ENCODE peak calls at places on chromosomes 7 and 10, in four cellular contexts. One of them, this sample, is unnamed. For H3K27me3, the result is how much of the 10 kb centered on the place peaks cover.

GRCh38 chr7:38034062-38034907 is 113.8 kb downstream of the EPDR1 start:
- DNase-seq in endothelial cell of umbilical vein: no peak
- DNase-seq in IMR-90: no peak
- DNase-seq in cardiac muscle cell: no peak
- DNase-seq in this sample: no peak

GRCh38 chr10:91088300-91089140 is 131.9 kb upstream of the PCGF5 start:
- DNase-seq in IMR-90: peak
- DNase-seq in endothelial cell of umbilical vein: peak
- DNase-seq in cardiac muscle cell: peak
- DNase-seq in this sample: no peak

GRCh38 chr7:99035723-99036530 is 108.0 kb downstream of the SMURF1 start:
- DNase-seq in endothelial cell of umbilical vein: no peak
- DNase-seq in cardiac muscle cell: no peak
- DNase-seq in IMR-90: no peak
- DNase-seq in this sample: no peak

GRCh38 chr10:70381491-70382421 is 669 bp downstream of the LRRC20 start:
- DNase-seq in IMR-90: peak
- DNase-seq in cardiac muscle cell: peak
- DNase-seq in endothelial cell of umbilical vein: peak
- DNase-seq in this sample: no peak

GRCh38 chr7:64310426-64310825 is 3.3 kb upstream of the ZNF736 start:
- DNase-seq in cardiac muscle cell: no peak
- DNase-seq in endothelial cell of umbilical vein: no peak
- DNase-seq in IMR-90: no peak
- DNase-seq in this sample: no peak

GRCh38 chr10:11447571-11447970 is 163.9 kb downstream of the USP6NL start:
- DNase-seq in endothelial cell of umbilical vein: no peak
- DNase-seq in IMR-90: no peak
- DNase-seq in cardiac muscle cell: no peak
- DNase-seq in this sample: no peak

GRCh38 chr10:124384591-124385190 is 34.0 kb downstream of the OAT start:
- DNase-seq in IMR-90: no peak
- DNase-seq in cardiac muscle cell: no peak
- DNase-seq in endothelial cell of umbilical vein: no peak
- DNase-seq in this sample: no peak

GRCh38 chr10:42990721-42991441 is 86.0 kb upstream of the RET start:
- DNase-seq in cardiac muscle cell: no peak
- DNase-seq in IMR-90: no peak
- DNase-seq in endothelial cell of umbilical vein: no peak
- DNase-seq in this sample: no peak

GRCh38 chr10:98467506-98468318 is 21.0 kb upstream of the HPS1 start:
- DNase-seq in endothelial cell of umbilical vein: peak
- DNase-seq in cardiac muscle cell: peak
- DNase-seq in IMR-90: peak
- DNase-seq in this sample: no peak

GRCh38 chr7:42843209-42843800 is 68.6 kb downstream of the C7orf25 start:
- DNase-seq in endothelial cell of umbilical vein: peak
- DNase-seq in IMR-90: peak
- DNase-seq in cardiac muscle cell: peak
- DNase-seq in this sample: no peak

GRCh38 chr7:149729983-149730801 is 43.2 kb downstream of the ZNF467 start:
- DNase-seq in IMR-90: no peak
- DNase-seq in endothelial cell of umbilical vein: no peak
- DNase-seq in cardiac muscle cell: no peak
- DNase-seq in this sample: no peak

GRCh38 chr7:44325811-44326241 is 432 bp upstream of the CAMK2B start:
- DNase-seq in endothelial cell of umbilical vein: no peak
- DNase-seq in IMR-90: no peak
- DNase-seq in cardiac muscle cell: peak
- DNase-seq in this sample: no peak

GRCh38 chr10:73876566-73876965 is 2.2 kb upstream of the CAMK2G start:
- DNase-seq in IMR-90: no peak
- DNase-seq in cardiac muscle cell: no peak
- DNase-seq in endothelial cell of umbilical vein: no peak
- DNase-seq in this sample: no peak

GRCh38 chr10:103448751-103449150 is 3.4 kb downstream of the CALHM2 start:
- DNase-seq in IMR-90: peak
- DNase-seq in endothelial cell of umbilical vein: peak
- DNase-seq in cardiac muscle cell: peak
- DNase-seq in this sample: no peak

GRCh38 chr10:50512743-50513416 is 110.9 kb downstream of the SGMS1 start:
- DNase-seq in endothelial cell of umbilical vein: no peak
- DNase-seq in cardiac muscle cell: no peak
- DNase-seq in IMR-90: no peak
- DNase-seq in this sample: no peak

GRCh38 chr7:158284617-158285382 is 302.8 kb downstream of the PTPRN2 start:
- DNase-seq in endothelial cell of umbilical vein: no peak
- DNase-seq in cardiac muscle cell: no peak
- DNase-seq in IMR-90: no peak
- DNase-seq in this sample: no peak

GRCh38 chr7:489876-490275 is 29.8 kb downstream of the PDGFA start:
- DNase-seq in cardiac muscle cell: no peak
- DNase-seq in IMR-90: no peak
- DNase-seq in endothelial cell of umbilical vein: no peak
- DNase-seq in this sample: no peak

GRCh38 chr7:73966062-73966940 is 61.7 kb upstream of the ELN start:
- DNase-seq in cardiac muscle cell: no peak
- DNase-seq in endothelial cell of umbilical vein: no peak
- DNase-seq in IMR-90: no peak
- DNase-seq in this sample: no peak

GRCh38 chr7:4124904-4125477 is 557.1 kb upstream of the FOXK1 start:
- DNase-seq in cardiac muscle cell: no peak
- DNase-seq in IMR-90: no peak
- DNase-seq in endothelial cell of umbilical vein: no peak
- DNase-seq in this sample: no peak

GRCh38 chr7:143000648-143001047 is 26.3 kb downstream of the OR9A2 start:
- DNase-seq in IMR-90: no peak
- DNase-seq in cardiac muscle cell: no peak
- DNase-seq in endothelial cell of umbilical vein: no peak
- DNase-seq in this sample: no peak

GRCh38 chr7:143002856-143003255 is 24.1 kb downstream of the OR9A2 start:
- DNase-seq in cardiac muscle cell: no peak
- DNase-seq in endothelial cell of umbilical vein: no peak
- DNase-seq in IMR-90: no peak
- DNase-seq in this sample: no peak

GRCh38 chr7:143003393-143004051 is 23.4 kb downstream of the OR9A2 start:
- DNase-seq in endothelial cell of umbilical vein: peak
- DNase-seq in IMR-90: peak
- DNase-seq in cardiac muscle cell: peak
- DNase-seq in this sample: no peak

GRCh38 chr7:142999793-143000192 is 27.1 kb downstream of the OR9A2 start:
- DNase-seq in cardiac muscle cell: no peak
- DNase-seq in endothelial cell of umbilical vein: no peak
- DNase-seq in IMR-90: no peak
- DNase-seq in this sample: no peak

DNA sequence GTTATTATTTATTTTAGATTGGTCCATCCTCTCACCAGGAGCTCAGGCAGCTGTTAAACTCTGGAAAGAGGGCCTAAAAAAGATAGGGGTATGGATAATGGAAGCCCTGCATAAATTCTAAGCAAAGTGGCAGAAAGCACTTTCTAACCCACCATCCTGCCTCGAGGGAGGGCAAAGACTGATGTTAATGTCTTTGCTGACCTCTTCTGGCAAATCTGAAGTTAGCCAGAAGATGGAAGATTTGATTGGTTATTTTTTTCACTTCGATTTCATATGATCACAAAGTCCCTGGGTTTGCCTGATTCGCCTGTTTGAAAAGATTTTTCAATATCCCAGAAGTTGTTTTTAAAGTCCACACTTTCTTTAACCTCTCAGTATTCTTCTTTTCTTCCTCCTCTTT is 24.8 kb downstream of the OR9A2 start:
- DNase-seq in IMR-90: no peak
- DNase-seq in endothelial cell of umbilical vein: peak
- DNase-seq in cardiac muscle cell: peak
- DNase-seq in this sample: no peak
- TF ChIP-seq CTCF in IMR-90: peak
- TF ChIP-seq CTCF in endothelial cell of umbilical vein: no peak
- TF ChIP-seq CTCF in cardiac muscle cell: peak
- TF ChIP-seq CTCF in this sample: peak

GRCh38 chr10:46020344-46020656 is 10.1 kb downstream of the NCOA4 start:
- DNase-seq in cardiac muscle cell: no peak
- DNase-seq in endothelial cell of umbilical vein: no peak
- DNase-seq in IMR-90: no peak
- DNase-seq in this sample: no peak

GRCh38 chr10:46019541-46020343 is 10.7 kb downstream of the NCOA4 start:
- DNase-seq in IMR-90: no peak
- DNase-seq in endothelial cell of umbilical vein: peak
- DNase-seq in cardiac muscle cell: peak
- DNase-seq in this sample: no peak

GRCh38 chr10:46017733-46018132 is 12.7 kb downstream of the NCOA4 start:
- DNase-seq in IMR-90: no peak
- DNase-seq in cardiac muscle cell: no peak
- DNase-seq in endothelial cell of umbilical vein: peak
- DNase-seq in this sample: no peak

GRCh38 chr10:46019170-46019528 is 11.3 kb downstream of the NCOA4 start:
- DNase-seq in IMR-90: no peak
- DNase-seq in endothelial cell of umbilical vein: peak
- DNase-seq in cardiac muscle cell: no peak
- DNase-seq in this sample: no peak

DNA sequence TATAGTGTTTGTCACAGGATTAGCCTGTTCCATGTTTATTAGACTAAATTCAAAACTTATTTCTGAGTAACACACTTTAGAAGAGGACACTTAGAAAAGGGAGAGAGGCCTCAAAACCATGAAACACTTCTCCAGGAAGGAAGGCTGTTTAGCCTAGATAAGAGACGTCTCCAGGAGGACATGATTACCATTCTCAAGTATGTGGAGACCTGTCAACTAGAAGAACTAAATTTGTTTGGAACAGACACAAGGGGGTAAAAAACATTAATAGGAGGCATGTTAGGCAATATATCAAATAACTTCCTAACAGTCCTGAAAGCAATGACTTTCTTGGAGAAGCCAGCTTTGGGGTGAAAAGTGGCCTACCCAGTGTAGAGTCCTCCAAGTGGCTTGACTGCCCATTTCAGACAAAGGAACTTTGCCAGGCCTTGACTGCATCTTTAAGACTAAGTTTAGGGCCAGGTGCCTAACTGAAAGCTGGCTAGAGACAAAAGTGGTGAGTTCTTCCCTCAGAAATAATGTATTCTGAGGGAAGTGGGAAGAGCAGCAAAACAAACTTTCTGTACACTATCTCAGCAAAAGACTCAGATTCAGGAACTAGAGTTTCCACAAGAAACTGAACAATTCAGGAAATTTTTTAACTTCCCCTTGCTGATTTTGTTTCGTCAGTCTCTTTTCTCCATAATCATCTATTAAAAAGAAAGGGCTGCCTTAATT is 11.8 kb downstream of the NCOA4 start:
- DNase-seq in endothelial cell of umbilical vein: peak
- DNase-seq in cardiac muscle cell: peak
- DNase-seq in IMR-90: peak
- DNase-seq in this sample: no peak
- H3K4me3 ChIP-seq in endothelial cell of umbilical vein: peak
- H3K4me3 ChIP-seq in cardiac muscle cell: peak
- H3K4me3 ChIP-seq in IMR-90: no peak
- H3K4me3 ChIP-seq in this sample: no peak

GRCh38 chr7:27174077-27175004 is at the start of gene HOXA10:
- DNase-seq in cardiac muscle cell: no peak
- DNase-seq in endothelial cell of umbilical vein: peak
- DNase-seq in IMR-90: no peak
- DNase-seq in this sample: peak
- H3K27me3 ChIP-seq in cardiac muscle cell: half or more
- H3K27me3 ChIP-seq in endothelial cell of umbilical vein: under half
- H3K27me3 ChIP-seq in IMR-90: half or more
- H3K27me3 ChIP-seq in this sample: under half

DNA sequence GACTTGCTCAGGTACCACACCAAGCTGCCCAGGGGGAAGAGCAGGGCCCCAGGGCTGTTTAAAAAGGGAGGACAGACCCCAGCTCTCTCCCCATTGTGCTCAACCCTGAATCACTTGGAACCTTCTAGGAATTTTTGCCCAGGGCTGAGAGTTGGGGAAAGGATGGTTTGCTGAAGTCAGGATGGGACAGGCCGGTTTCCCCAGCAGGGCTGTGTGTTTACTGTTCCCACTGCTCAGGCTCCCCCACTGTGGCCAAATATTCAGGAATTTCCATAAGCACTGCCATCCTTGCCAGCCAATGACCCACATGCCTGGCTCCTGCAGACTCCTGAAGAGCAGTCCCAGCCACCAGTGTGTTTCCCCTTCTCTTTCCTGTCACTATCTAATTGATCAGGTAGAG is 120.7 kb downstream of the WDFY4 start:
- DNase-seq in cardiac muscle cell: no peak
- DNase-seq in endothelial cell of umbilical vein: no peak
- DNase-seq in IMR-90: no peak
- DNase-seq in this sample: no peak
- TF ChIP-seq CTCF in cardiac muscle cell: no peak
- TF ChIP-seq CTCF in endothelial cell of umbilical vein: no peak
- TF ChIP-seq CTCF in IMR-90: no peak
- TF ChIP-seq CTCF in this sample: no peak